ENCODE peak calls at places on chromosome 9, in nine cellular contexts. One of them, this sample, is unnamed.
A peak's percentile ranks its signal among the peaks of the same experiment; 100 is the strongest.

GRCh38 chr9:114611516-114612271 is 603 bp downstream of the TMEM268 start:
- DNase-seq in mesendoderm: peak; percentile 41
- DNase-seq in HCT116: no peak
- DNase-seq in neuronal stem cell: no peak
- DNase-seq in kidney: peak; percentile 89
- DNase-seq in colonic mucosa: peak; percentile 68
- DNase-seq in mammary epithelial cell: peak; percentile 46
- DNase-seq in NT2/D1: no peak
- DNase-seq in PC-3: peak; percentile 34
- DNase-seq in this sample: peak; percentile 81

GRCh38 chr9:3906437-3907213 is 380.8 kb upstream of the RFX3 start:
- DNase-seq in mesendoderm: peak; percentile 18
- DNase-seq in HCT116: peak; percentile 43
- DNase-seq in neuronal stem cell: no peak
- DNase-seq in kidney: no peak
- DNase-seq in colonic mucosa: no peak
- DNase-seq in mammary epithelial cell: peak; percentile 89
- DNase-seq in NT2/D1: no peak
- DNase-seq in PC-3: peak; percentile 88
- DNase-seq in this sample: no peak

GRCh38 chr9:137303031-137303892 is 1.2 kb upstream of the NRARP start:
- DNase-seq in mesendoderm: no peak
- DNase-seq in HCT116: no peak
- DNase-seq in neuronal stem cell: no peak
- DNase-seq in kidney: peak; percentile 82
- DNase-seq in colonic mucosa: peak; percentile 75
- DNase-seq in mammary epithelial cell: peak; percentile 81
- DNase-seq in NT2/D1: no peak
- DNase-seq in PC-3: no peak
- DNase-seq in this sample: peak; percentile 80

GRCh38 chr9:105116047-105116868 is 128.2 kb upstream of the SLC44A1 start:
- DNase-seq in mesendoderm: peak; percentile 96
- DNase-seq in HCT116: no peak
- DNase-seq in neuronal stem cell: peak; percentile 18
- DNase-seq in kidney: no peak
- DNase-seq in colonic mucosa: no peak
- DNase-seq in mammary epithelial cell: no peak
- DNase-seq in NT2/D1: no peak
- DNase-seq in PC-3: no peak
- DNase-seq in this sample: peak; percentile 91

GRCh38 chr9:93290495-93291434 is 106.8 kb downstream of the WNK2 start:
- DNase-seq in mesendoderm: peak; percentile 15
- DNase-seq in HCT116: no peak
- DNase-seq in neuronal stem cell: no peak
- DNase-seq in kidney: peak; percentile 52
- DNase-seq in colonic mucosa: no peak
- DNase-seq in mammary epithelial cell: no peak
- DNase-seq in NT2/D1: no peak
- DNase-seq in PC-3: no peak
- DNase-seq in this sample: peak; percentile 65

GRCh38 chr9:96500696-96501660 is 51.0 kb downstream of the HABP4 start:
- DNase-seq in mesendoderm: no peak
- DNase-seq in HCT116: no peak
- DNase-seq in neuronal stem cell: no peak
- DNase-seq in kidney: no peak
- DNase-seq in colonic mucosa: no peak
- DNase-seq in mammary epithelial cell: no peak
- DNase-seq in NT2/D1: no peak
- DNase-seq in PC-3: no peak
- DNase-seq in this sample: no peak

GRCh38 chr9:17906841-17907779 is 328.2 kb downstream of the SH3GL2 start:
- DNase-seq in mesendoderm: peak; percentile 60
- DNase-seq in HCT116: no peak
- DNase-seq in neuronal stem cell: peak; percentile 42
- DNase-seq in kidney: peak; percentile 72
- DNase-seq in colonic mucosa: peak; percentile 73
- DNase-seq in mammary epithelial cell: no peak
- DNase-seq in NT2/D1: no peak
- DNase-seq in PC-3: no peak
- DNase-seq in this sample: peak; percentile 85

GRCh38 chr9:36862206-36863145 is 171.6 kb downstream of the PAX5 start:
- DNase-seq in mesendoderm: peak; percentile 65
- DNase-seq in HCT116: peak; percentile 38
- DNase-seq in neuronal stem cell: no peak
- DNase-seq in kidney: peak; percentile 71
- DNase-seq in colonic mucosa: peak; percentile 60
- DNase-seq in mammary epithelial cell: peak; percentile 15
- DNase-seq in NT2/D1: peak; percentile 43
- DNase-seq in PC-3: peak; percentile 41
- DNase-seq in this sample: peak; percentile 87

GRCh38 chr9:88949961-88950340 is 41.3 kb upstream of the S1PR3 start:
- DNase-seq in mesendoderm: no peak
- DNase-seq in HCT116: no peak
- DNase-seq in neuronal stem cell: no peak
- DNase-seq in kidney: no peak
- DNase-seq in colonic mucosa: no peak
- DNase-seq in mammary epithelial cell: peak; percentile 26
- DNase-seq in NT2/D1: no peak
- DNase-seq in PC-3: peak; percentile 19
- DNase-seq in this sample: no peak

GRCh38 chr9:96436456-96437126 is 13.4 kb upstream of the HABP4 start:
- DNase-seq in mesendoderm: no peak
- DNase-seq in HCT116: no peak
- DNase-seq in neuronal stem cell: no peak
- DNase-seq in kidney: no peak
- DNase-seq in colonic mucosa: no peak
- DNase-seq in mammary epithelial cell: no peak
- DNase-seq in NT2/D1: no peak
- DNase-seq in PC-3: no peak
- DNase-seq in this sample: no peak

GRCh38 chr9:22029231-22029630 is 20.1 kb upstream of the CDKN2B start:
- DNase-seq in mesendoderm: no peak
- DNase-seq in HCT116: no peak
- DNase-seq in neuronal stem cell: no peak
- DNase-seq in kidney: no peak
- DNase-seq in colonic mucosa: no peak
- DNase-seq in mammary epithelial cell: no peak
- DNase-seq in NT2/D1: no peak
- DNase-seq in PC-3: no peak
- DNase-seq in this sample: no peak

GRCh38 chr9:21983509-21983908 is 10.7 kb downstream of the CDKN2A start:
- DNase-seq in mesendoderm: no peak
- DNase-seq in HCT116: no peak
- DNase-seq in neuronal stem cell: no peak
- DNase-seq in kidney: no peak
- DNase-seq in colonic mucosa: no peak
- DNase-seq in mammary epithelial cell: no peak
- DNase-seq in NT2/D1: no peak
- DNase-seq in PC-3: no peak
- DNase-seq in this sample: no peak

GRCh38 chr9:36161187-36161586 is 8.0 kb upstream of the CCIN start:
- DNase-seq in mesendoderm: no peak
- DNase-seq in HCT116: no peak
- DNase-seq in neuronal stem cell: no peak
- DNase-seq in kidney: peak; percentile 4
- DNase-seq in colonic mucosa: no peak
- DNase-seq in mammary epithelial cell: no peak
- DNase-seq in NT2/D1: no peak
- DNase-seq in PC-3: no peak
- DNase-seq in this sample: no peak

GRCh38 chr9:116466289-116467012 is 220.7 kb upstream of the TRIM32 start:
- DNase-seq in mesendoderm: no peak
- DNase-seq in HCT116: no peak
- DNase-seq in neuronal stem cell: no peak
- DNase-seq in kidney: no peak
- DNase-seq in colonic mucosa: no peak
- DNase-seq in mammary epithelial cell: no peak
- DNase-seq in NT2/D1: no peak
- DNase-seq in PC-3: no peak
- DNase-seq in this sample: no peak

GRCh38 chr9:107874137-107874536 is 384.6 kb upstream of the KLF4 start:
- DNase-seq in mesendoderm: no peak
- DNase-seq in HCT116: no peak
- DNase-seq in neuronal stem cell: no peak
- DNase-seq in kidney: no peak
- DNase-seq in colonic mucosa: no peak
- DNase-seq in mammary epithelial cell: no peak
- DNase-seq in NT2/D1: no peak
- DNase-seq in PC-3: no peak
- DNase-seq in this sample: no peak

GRCh38 chr9:103713631-103714030 is 380.5 kb upstream of the SMC2 start:
- DNase-seq in mesendoderm: peak; percentile 31
- DNase-seq in HCT116: no peak
- DNase-seq in neuronal stem cell: no peak
- DNase-seq in kidney: no peak
- DNase-seq in colonic mucosa: no peak
- DNase-seq in mammary epithelial cell: no peak
- DNase-seq in NT2/D1: no peak
- DNase-seq in PC-3: no peak
- DNase-seq in this sample: no peak

GRCh38 chr9:3401556-3401955 is 124.2 kb downstream of the RFX3 start:
- DNase-seq in mesendoderm: no peak
- DNase-seq in HCT116: peak; percentile 31
- DNase-seq in neuronal stem cell: peak; percentile 66
- DNase-seq in kidney: no peak
- DNase-seq in colonic mucosa: no peak
- DNase-seq in mammary epithelial cell: peak; percentile 72
- DNase-seq in NT2/D1: peak; percentile 3
- DNase-seq in PC-3: no peak
- DNase-seq in this sample: no peak

GRCh38 chr9:33025572-33026347 is 687 bp downstream of the DNAJA1 start:
- DNase-seq in mesendoderm: peak; percentile 84
- DNase-seq in HCT116: no peak
- DNase-seq in neuronal stem cell: no peak
- DNase-seq in kidney: peak; percentile 89
- DNase-seq in colonic mucosa: peak; percentile 75
- DNase-seq in mammary epithelial cell: peak; percentile 51
- DNase-seq in NT2/D1: no peak
- DNase-seq in PC-3: peak; percentile 46
- DNase-seq in this sample: peak; percentile 91

GRCh38 chr9:130484362-130485072 is 39.8 kb downstream of the ASS1 start:
- DNase-seq in mesendoderm: no peak
- DNase-seq in HCT116: no peak
- DNase-seq in neuronal stem cell: no peak
- DNase-seq in kidney: no peak
- DNase-seq in colonic mucosa: no peak
- DNase-seq in mammary epithelial cell: no peak
- DNase-seq in NT2/D1: no peak
- DNase-seq in PC-3: no peak
- DNase-seq in this sample: no peak
- H3K9ac ChIP-seq in mesendoderm: no peak overlapping the region
- H3K9ac ChIP-seq in HCT116: no peak overlapping the region
- H3K9ac ChIP-seq in neuronal stem cell: no peak overlapping the region
- H3K9ac ChIP-seq in kidney: no peak overlapping the region
- H3K9ac ChIP-seq in colonic mucosa: no peak overlapping the region
- H3K9ac ChIP-seq in mammary epithelial cell: no peak overlapping the region
- H3K9ac ChIP-seq in NT2/D1: no peak overlapping the region
- H3K9ac ChIP-seq in PC-3: no peak overlapping the region
- H3K9ac ChIP-seq in this sample: no peak overlapping the region

GRCh38 chr9:77598510-77598909 is 49.6 kb downstream of the GNA14 start:
- DNase-seq in mesendoderm: no peak
- DNase-seq in HCT116: no peak
- DNase-seq in neuronal stem cell: no peak
- DNase-seq in kidney: no peak
- DNase-seq in colonic mucosa: peak; percentile 41
- DNase-seq in mammary epithelial cell: no peak
- DNase-seq in NT2/D1: no peak
- DNase-seq in PC-3: no peak
- DNase-seq in this sample: no peak

GRCh38 chr9:77597057-77597456 is 51.1 kb downstream of the GNA14 start:
- DNase-seq in mesendoderm: no peak
- DNase-seq in HCT116: no peak
- DNase-seq in neuronal stem cell: no peak
- DNase-seq in kidney: no peak
- DNase-seq in colonic mucosa: no peak
- DNase-seq in mammary epithelial cell: no peak
- DNase-seq in NT2/D1: no peak
- DNase-seq in PC-3: no peak
- DNase-seq in this sample: no peak

GRCh38 chr9:77599492-77599891 is 48.6 kb downstream of the GNA14 start:
- DNase-seq in mesendoderm: no peak
- DNase-seq in HCT116: no peak
- DNase-seq in neuronal stem cell: no peak
- DNase-seq in kidney: no peak
- DNase-seq in colonic mucosa: no peak
- DNase-seq in mammary epithelial cell: no peak
- DNase-seq in NT2/D1: no peak
- DNase-seq in PC-3: no peak
- DNase-seq in this sample: no peak

GRCh38 chr9:77600810-77601209 is 47.3 kb downstream of the GNA14 start:
- DNase-seq in mesendoderm: no peak
- DNase-seq in HCT116: no peak
- DNase-seq in neuronal stem cell: no peak
- DNase-seq in kidney: no peak
- DNase-seq in colonic mucosa: no peak
- DNase-seq in mammary epithelial cell: no peak
- DNase-seq in NT2/D1: no peak
- DNase-seq in PC-3: no peak
- DNase-seq in this sample: no peak

GRCh38 chr9:77598961-77599360 is 49.2 kb downstream of the GNA14 start:
- DNase-seq in mesendoderm: no peak
- DNase-seq in HCT116: no peak
- DNase-seq in neuronal stem cell: no peak
- DNase-seq in kidney: no peak
- DNase-seq in colonic mucosa: no peak
- DNase-seq in mammary epithelial cell: no peak
- DNase-seq in NT2/D1: no peak
- DNase-seq in PC-3: no peak
- DNase-seq in this sample: no peak
- H3K4me1 ChIP-seq in mesendoderm: peaks cover 22% of the 10 kb centered on the region
- H3K4me1 ChIP-seq in HCT116: no peaks in the 10 kb centered on the region
- H3K4me1 ChIP-seq in neuronal stem cell: no peaks in the 10 kb centered on the region
- H3K4me1 ChIP-seq in kidney: no peaks in the 10 kb centered on the region
- H3K4me1 ChIP-seq in colonic mucosa: peaks cover 3% of the 10 kb centered on the region
- H3K4me1 ChIP-seq in mammary epithelial cell: no peaks in the 10 kb centered on the region
- H3K4me1 ChIP-seq in NT2/D1: no peaks in the 10 kb centered on the region
- H3K4me1 ChIP-seq in PC-3: peaks cover 3% of the 10 kb centered on the region
- H3K4me1 ChIP-seq in this sample: peaks cover 6% of the 10 kb centered on the region

GRCh38 chr9:20441166-20441565 is 181.1 kb downstream of the MLLT3 start:
- DNase-seq in mesendoderm: no peak
- DNase-seq in HCT116: no peak
- DNase-seq in neuronal stem cell: no peak
- DNase-seq in kidney: no peak
- DNase-seq in colonic mucosa: no peak
- DNase-seq in mammary epithelial cell: no peak
- DNase-seq in NT2/D1: no peak
- DNase-seq in PC-3: no peak
- DNase-seq in this sample: no peak
- H3K4me3 ChIP-seq in mesendoderm: no peak overlapping the region
- H3K4me3 ChIP-seq in HCT116: no peak overlapping the region
- H3K4me3 ChIP-seq in neuronal stem cell: no peak overlapping the region
- H3K4me3 ChIP-seq in kidney: no peak overlapping the region
- H3K4me3 ChIP-seq in colonic mucosa: no peak overlapping the region
- H3K4me3 ChIP-seq in mammary epithelial cell: no peak overlapping the region
- H3K4me3 ChIP-seq in NT2/D1: no peak overlapping the region
- H3K4me3 ChIP-seq in PC-3: no peak overlapping the region
- H3K4me3 ChIP-seq in this sample: no peak overlapping the region

DNA sequence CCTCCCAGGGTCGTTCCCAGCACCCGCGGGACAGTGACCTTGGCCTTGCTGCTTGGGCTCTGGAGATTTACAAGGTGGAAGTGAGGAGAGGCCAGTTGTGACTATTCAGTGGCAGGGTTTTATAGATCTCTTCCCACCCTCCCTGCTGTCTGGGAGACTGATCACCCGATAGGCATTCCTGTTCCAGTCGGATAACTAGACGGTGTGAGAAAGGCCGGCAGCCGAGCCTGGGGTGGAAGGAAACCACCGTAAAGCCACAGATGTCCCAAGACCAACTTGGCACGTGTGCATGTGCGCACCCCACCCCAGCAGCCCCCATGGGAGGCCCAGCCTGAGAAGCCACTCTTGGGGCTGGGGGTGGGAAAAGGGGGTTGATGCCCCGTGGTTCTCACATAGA is 225.9 kb downstream of the FANCC start:
- DNase-seq in mesendoderm: no peak
- DNase-seq in HCT116: no peak
- DNase-seq in neuronal stem cell: no peak
- DNase-seq in kidney: no peak
- DNase-seq in colonic mucosa: no peak
- DNase-seq in mammary epithelial cell: peak; percentile 58
- DNase-seq in NT2/D1: no peak
- DNase-seq in PC-3: peak; percentile 39
- DNase-seq in this sample: no peak
- H3K9ac ChIP-seq in mesendoderm: no peak overlapping the region
- H3K9ac ChIP-seq in HCT116: no peak overlapping the region
- H3K9ac ChIP-seq in neuronal stem cell: no peak overlapping the region
- H3K9ac ChIP-seq in kidney: no peak overlapping the region
- H3K9ac ChIP-seq in colonic mucosa: no peak overlapping the region
- H3K9ac ChIP-seq in mammary epithelial cell: no peak overlapping the region
- H3K9ac ChIP-seq in NT2/D1: peak overlapping the region; percentile 61
- H3K9ac ChIP-seq in PC-3: peak overlapping the region; percentile 66
- H3K9ac ChIP-seq in this sample: peak overlapping the region; percentile 13

This sample was measured in endodermal cell.